ENCODE peak calls at places on chromosome 5, in eight cellular contexts. One of them, this sample, is unnamed.

GRCh38 chr5:98069876-98070512 is 703.5 kb upstream of the RGMB start:
- DNase-seq in ecto neural progenitor cell: no peak
- DNase-seq in psoas muscle: no peak
- DNase-seq in caudate nucleus: no peak
- DNase-seq in CD4-positive, alpha-beta T cell: no peak
- DNase-seq in fibroblast of pulmonary artery: peak
- DNase-seq in activated effector memory CD4-positive, alpha-beta T cell treated with Interleukin-2 at 50 U/mL for 16 hours: no peak
- DNase-seq in foreskin fibroblast: peak
- DNase-seq in this sample: no peak

GRCh38 chr5:111364992-111365391 is 140.8 kb downstream of the CAMK4 start:
- DNase-seq in ecto neural progenitor cell: no peak
- DNase-seq in psoas muscle: no peak
- DNase-seq in caudate nucleus: no peak
- DNase-seq in CD4-positive, alpha-beta T cell: no peak
- DNase-seq in fibroblast of pulmonary artery: peak
- DNase-seq in activated effector memory CD4-positive, alpha-beta T cell treated with Interleukin-2 at 50 U/mL for 16 hours: no peak
- DNase-seq in foreskin fibroblast: no peak
- DNase-seq in this sample: no peak

GRCh38 chr5:138369249-138369648 is 16.8 kb downstream of the KDM3B start:
- DNase-seq in ecto neural progenitor cell: no peak
- DNase-seq in psoas muscle: no peak
- DNase-seq in caudate nucleus: no peak
- DNase-seq in CD4-positive, alpha-beta T cell: no peak
- DNase-seq in fibroblast of pulmonary artery: peak
- DNase-seq in activated effector memory CD4-positive, alpha-beta T cell treated with Interleukin-2 at 50 U/mL for 16 hours: no peak
- DNase-seq in foreskin fibroblast: no peak
- DNase-seq in this sample: no peak

GRCh38 chr5:137395011-137395755 is 103.9 kb downstream of the SPOCK1 start:
- DNase-seq in ecto neural progenitor cell: no peak
- DNase-seq in psoas muscle: no peak
- DNase-seq in caudate nucleus: peak
- DNase-seq in CD4-positive, alpha-beta T cell: no peak
- DNase-seq in fibroblast of pulmonary artery: no peak
- DNase-seq in activated effector memory CD4-positive, alpha-beta T cell treated with Interleukin-2 at 50 U/mL for 16 hours: no peak
- DNase-seq in foreskin fibroblast: peak
- DNase-seq in this sample: peak

GRCh38 chr5:143118222-143118621 is 285.3 kb downstream of the NR3C1 start:
- DNase-seq in ecto neural progenitor cell: no peak
- DNase-seq in psoas muscle: no peak
- DNase-seq in caudate nucleus: no peak
- DNase-seq in CD4-positive, alpha-beta T cell: no peak
- DNase-seq in fibroblast of pulmonary artery: no peak
- DNase-seq in activated effector memory CD4-positive, alpha-beta T cell treated with Interleukin-2 at 50 U/mL for 16 hours: no peak
- DNase-seq in foreskin fibroblast: no peak
- DNase-seq in this sample: peak

GRCh38 chr5:169251685-169252084 is 49.3 kb downstream of the SLIT3 start:
- DNase-seq in ecto neural progenitor cell: no peak
- DNase-seq in psoas muscle: no peak
- DNase-seq in caudate nucleus: no peak
- DNase-seq in CD4-positive, alpha-beta T cell: no peak
- DNase-seq in fibroblast of pulmonary artery: no peak
- DNase-seq in activated effector memory CD4-positive, alpha-beta T cell treated with Interleukin-2 at 50 U/mL for 16 hours: no peak
- DNase-seq in foreskin fibroblast: no peak
- DNase-seq in this sample: no peak

GRCh38 chr5:6342689-6343315 is 35.5 kb downstream of the MED10 start:
- DNase-seq in ecto neural progenitor cell: no peak
- DNase-seq in psoas muscle: no peak
- DNase-seq in caudate nucleus: no peak
- DNase-seq in CD4-positive, alpha-beta T cell: no peak
- DNase-seq in fibroblast of pulmonary artery: no peak
- DNase-seq in activated effector memory CD4-positive, alpha-beta T cell treated with Interleukin-2 at 50 U/mL for 16 hours: no peak
- DNase-seq in foreskin fibroblast: no peak
- DNase-seq in this sample: no peak

GRCh38 chr5:81268797-81269196 is 32.6 kb upstream of the ZCCHC9 start:
- DNase-seq in ecto neural progenitor cell: no peak
- DNase-seq in psoas muscle: no peak
- DNase-seq in caudate nucleus: no peak
- DNase-seq in CD4-positive, alpha-beta T cell: no peak
- DNase-seq in fibroblast of pulmonary artery: peak
- DNase-seq in activated effector memory CD4-positive, alpha-beta T cell treated with Interleukin-2 at 50 U/mL for 16 hours: no peak
- DNase-seq in foreskin fibroblast: peak
- DNase-seq in this sample: no peak

GRCh38 chr5:76402251-76402879 is 720 bp upstream of the IQGAP2 start:
- DNase-seq in ecto neural progenitor cell: peak
- DNase-seq in psoas muscle: peak
- DNase-seq in caudate nucleus: no peak
- DNase-seq in CD4-positive, alpha-beta T cell: peak
- DNase-seq in fibroblast of pulmonary artery: peak
- DNase-seq in activated effector memory CD4-positive, alpha-beta T cell treated with Interleukin-2 at 50 U/mL for 16 hours: peak
- DNase-seq in foreskin fibroblast: no peak
- DNase-seq in this sample: no peak

GRCh38 chr5:2946315-2946714 is 194.8 kb upstream of the IRX2 start:
- DNase-seq in ecto neural progenitor cell: no peak
- DNase-seq in psoas muscle: no peak
- DNase-seq in caudate nucleus: no peak
- DNase-seq in CD4-positive, alpha-beta T cell: no peak
- DNase-seq in fibroblast of pulmonary artery: no peak
- DNase-seq in activated effector memory CD4-positive, alpha-beta T cell treated with Interleukin-2 at 50 U/mL for 16 hours: no peak
- DNase-seq in foreskin fibroblast: no peak
- DNase-seq in this sample: no peak

GRCh38 chr5:151081426-151082273 is 816 bp upstream of the TNIP1 start:
- DNase-seq in ecto neural progenitor cell: no peak
- DNase-seq in psoas muscle: no peak
- DNase-seq in caudate nucleus: no peak
- DNase-seq in CD4-positive, alpha-beta T cell: no peak
- DNase-seq in fibroblast of pulmonary artery: peak
- DNase-seq in activated effector memory CD4-positive, alpha-beta T cell treated with Interleukin-2 at 50 U/mL for 16 hours: no peak
- DNase-seq in foreskin fibroblast: no peak
- DNase-seq in this sample: no peak

GRCh38 chr5:14101922-14102321 is 41.2 kb upstream of the TRIO start:
- DNase-seq in ecto neural progenitor cell: peak
- DNase-seq in psoas muscle: no peak
- DNase-seq in caudate nucleus: no peak
- DNase-seq in CD4-positive, alpha-beta T cell: no peak
- DNase-seq in fibroblast of pulmonary artery: no peak
- DNase-seq in activated effector memory CD4-positive, alpha-beta T cell treated with Interleukin-2 at 50 U/mL for 16 hours: no peak
- DNase-seq in foreskin fibroblast: peak
- DNase-seq in this sample: no peak

GRCh38 chr5:76431336-76431735 is 28.3 kb downstream of the IQGAP2 start:
- DNase-seq in ecto neural progenitor cell: no peak
- DNase-seq in psoas muscle: no peak
- DNase-seq in caudate nucleus: no peak
- DNase-seq in CD4-positive, alpha-beta T cell: no peak
- DNase-seq in fibroblast of pulmonary artery: no peak
- DNase-seq in activated effector memory CD4-positive, alpha-beta T cell treated with Interleukin-2 at 50 U/mL for 16 hours: no peak
- DNase-seq in foreskin fibroblast: no peak
- DNase-seq in this sample: no peak

GRCh38 chr5:52915176-52915875 is 73.8 kb upstream of the ITGA2 start:
- DNase-seq in ecto neural progenitor cell: peak
- DNase-seq in psoas muscle: no peak
- DNase-seq in caudate nucleus: peak
- DNase-seq in CD4-positive, alpha-beta T cell: peak
- DNase-seq in fibroblast of pulmonary artery: peak
- DNase-seq in activated effector memory CD4-positive, alpha-beta T cell treated with Interleukin-2 at 50 U/mL for 16 hours: peak
- DNase-seq in foreskin fibroblast: peak
- DNase-seq in this sample: no peak

GRCh38 chr5:98414938-98415337 is 358.5 kb upstream of the RGMB start:
- DNase-seq in ecto neural progenitor cell: no peak
- DNase-seq in psoas muscle: no peak
- DNase-seq in caudate nucleus: no peak
- DNase-seq in CD4-positive, alpha-beta T cell: no peak
- DNase-seq in fibroblast of pulmonary artery: peak
- DNase-seq in activated effector memory CD4-positive, alpha-beta T cell treated with Interleukin-2 at 50 U/mL for 16 hours: no peak
- DNase-seq in foreskin fibroblast: peak
- DNase-seq in this sample: no peak

GRCh38 chr5:2260211-2260985 is 377.7 kb upstream of the IRX4 start:
- DNase-seq in ecto neural progenitor cell: peak
- DNase-seq in psoas muscle: no peak
- DNase-seq in caudate nucleus: no peak
- DNase-seq in CD4-positive, alpha-beta T cell: no peak
- DNase-seq in fibroblast of pulmonary artery: no peak
- DNase-seq in activated effector memory CD4-positive, alpha-beta T cell treated with Interleukin-2 at 50 U/mL for 16 hours: no peak
- DNase-seq in foreskin fibroblast: no peak
- DNase-seq in this sample: peak

GRCh38 chr5:132816554-132816953 is 3.5 kb downstream of the SOWAHA start:
- DNase-seq in ecto neural progenitor cell: no peak
- DNase-seq in psoas muscle: no peak
- DNase-seq in caudate nucleus: no peak
- DNase-seq in CD4-positive, alpha-beta T cell: no peak
- DNase-seq in fibroblast of pulmonary artery: no peak
- DNase-seq in activated effector memory CD4-positive, alpha-beta T cell treated with Interleukin-2 at 50 U/mL for 16 hours: no peak
- DNase-seq in foreskin fibroblast: no peak
- DNase-seq in this sample: no peak

GRCh38 chr5:68242743-68243142 is 27.2 kb downstream of the PIK3R1 start:
- DNase-seq in ecto neural progenitor cell: no peak
- DNase-seq in psoas muscle: no peak
- DNase-seq in caudate nucleus: no peak
- DNase-seq in CD4-positive, alpha-beta T cell: no peak
- DNase-seq in fibroblast of pulmonary artery: peak
- DNase-seq in activated effector memory CD4-positive, alpha-beta T cell treated with Interleukin-2 at 50 U/mL for 16 hours: no peak
- DNase-seq in foreskin fibroblast: no peak
- DNase-seq in this sample: no peak

GRCh38 chr5:73135429-73136276 is 15.3 kb downstream of the TMEM171 start:
- DNase-seq in ecto neural progenitor cell: peak
- DNase-seq in psoas muscle: no peak
- DNase-seq in caudate nucleus: no peak
- DNase-seq in CD4-positive, alpha-beta T cell: no peak
- DNase-seq in fibroblast of pulmonary artery: no peak
- DNase-seq in activated effector memory CD4-positive, alpha-beta T cell treated with Interleukin-2 at 50 U/mL for 16 hours: no peak
- DNase-seq in foreskin fibroblast: no peak
- DNase-seq in this sample: no peak

GRCh38 chr5:2864515-2864914 is 113.0 kb upstream of the IRX2 start:
- DNase-seq in ecto neural progenitor cell: no peak
- DNase-seq in psoas muscle: no peak
- DNase-seq in caudate nucleus: no peak
- DNase-seq in CD4-positive, alpha-beta T cell: no peak
- DNase-seq in fibroblast of pulmonary artery: no peak
- DNase-seq in activated effector memory CD4-positive, alpha-beta T cell treated with Interleukin-2 at 50 U/mL for 16 hours: no peak
- DNase-seq in foreskin fibroblast: no peak
- DNase-seq in this sample: no peak

GRCh38 chr5:167582263-167582662 is 709.2 kb upstream of the WWC1 start:
- DNase-seq in ecto neural progenitor cell: no peak
- DNase-seq in psoas muscle: no peak
- DNase-seq in caudate nucleus: no peak
- DNase-seq in CD4-positive, alpha-beta T cell: no peak
- DNase-seq in fibroblast of pulmonary artery: peak
- DNase-seq in activated effector memory CD4-positive, alpha-beta T cell treated with Interleukin-2 at 50 U/mL for 16 hours: no peak
- DNase-seq in foreskin fibroblast: no peak
- DNase-seq in this sample: no peak

GRCh38 chr5:142576303-142576702 is 109.6 kb downstream of the FGF1 start:
- DNase-seq in ecto neural progenitor cell: no peak
- DNase-seq in psoas muscle: no peak
- DNase-seq in caudate nucleus: no peak
- DNase-seq in CD4-positive, alpha-beta T cell: no peak
- DNase-seq in fibroblast of pulmonary artery: peak
- DNase-seq in activated effector memory CD4-positive, alpha-beta T cell treated with Interleukin-2 at 50 U/mL for 16 hours: no peak
- DNase-seq in foreskin fibroblast: no peak
- DNase-seq in this sample: no peak

GRCh38 chr5:3325206-3325605 is 270.4 kb upstream of the IRX1 start:
- DNase-seq in ecto neural progenitor cell: no peak
- DNase-seq in psoas muscle: no peak
- DNase-seq in caudate nucleus: no peak
- DNase-seq in CD4-positive, alpha-beta T cell: no peak
- DNase-seq in fibroblast of pulmonary artery: no peak
- DNase-seq in activated effector memory CD4-positive, alpha-beta T cell treated with Interleukin-2 at 50 U/mL for 16 hours: no peak
- DNase-seq in foreskin fibroblast: peak
- DNase-seq in this sample: no peak

GRCh38 chr5:119439140-119439625 is 13.1 kb upstream of the HSD17B4 start:
- DNase-seq in ecto neural progenitor cell: no peak
- DNase-seq in psoas muscle: no peak
- DNase-seq in caudate nucleus: no peak
- DNase-seq in CD4-positive, alpha-beta T cell: no peak
- DNase-seq in fibroblast of pulmonary artery: no peak
- DNase-seq in activated effector memory CD4-positive, alpha-beta T cell treated with Interleukin-2 at 50 U/mL for 16 hours: no peak
- DNase-seq in foreskin fibroblast: no peak
- DNase-seq in this sample: no peak

GRCh38 chr5:172775326-172776234 is 4.6 kb upstream of the DUSP1 start:
- DNase-seq in ecto neural progenitor cell: no peak
- DNase-seq in psoas muscle: peak
- DNase-seq in caudate nucleus: no peak
- DNase-seq in CD4-positive, alpha-beta T cell: no peak
- DNase-seq in fibroblast of pulmonary artery: peak
- DNase-seq in activated effector memory CD4-positive, alpha-beta T cell treated with Interleukin-2 at 50 U/mL for 16 hours: no peak
- DNase-seq in foreskin fibroblast: peak
- DNase-seq in this sample: no peak

GRCh38 chr5:82073179-82073578 is 101.4 kb downstream of the ATG10 start:
- DNase-seq in ecto neural progenitor cell: no peak
- DNase-seq in psoas muscle: no peak
- DNase-seq in caudate nucleus: no peak
- DNase-seq in CD4-positive, alpha-beta T cell: no peak
- DNase-seq in fibroblast of pulmonary artery: peak
- DNase-seq in activated effector memory CD4-positive, alpha-beta T cell treated with Interleukin-2 at 50 U/mL for 16 hours: no peak
- DNase-seq in foreskin fibroblast: peak
- DNase-seq in this sample: no peak

GRCh38 chr5:144390133-144390532 is 219.5 kb downstream of the KCTD16 start:
- DNase-seq in ecto neural progenitor cell: no peak
- DNase-seq in psoas muscle: no peak
- DNase-seq in caudate nucleus: no peak
- DNase-seq in CD4-positive, alpha-beta T cell: no peak
- DNase-seq in fibroblast of pulmonary artery: peak
- DNase-seq in activated effector memory CD4-positive, alpha-beta T cell treated with Interleukin-2 at 50 U/mL for 16 hours: no peak
- DNase-seq in foreskin fibroblast: no peak
- DNase-seq in this sample: no peak

GRCh38 chr5:127988149-127988755 is 95.3 kb upstream of the SLC12A2 start:
- DNase-seq in ecto neural progenitor cell: no peak
- DNase-seq in psoas muscle: no peak
- DNase-seq in caudate nucleus: no peak
- DNase-seq in CD4-positive, alpha-beta T cell: no peak
- DNase-seq in fibroblast of pulmonary artery: peak
- DNase-seq in activated effector memory CD4-positive, alpha-beta T cell treated with Interleukin-2 at 50 U/mL for 16 hours: no peak
- DNase-seq in foreskin fibroblast: peak
- DNase-seq in this sample: no peak

GRCh38 chr5:143921525-143922311 is 109.8 kb downstream of the HMHB1 start:
- DNase-seq in ecto neural progenitor cell: no peak
- DNase-seq in psoas muscle: no peak
- DNase-seq in caudate nucleus: no peak
- DNase-seq in CD4-positive, alpha-beta T cell: no peak
- DNase-seq in fibroblast of pulmonary artery: peak
- DNase-seq in activated effector memory CD4-positive, alpha-beta T cell treated with Interleukin-2 at 50 U/mL for 16 hours: no peak
- DNase-seq in foreskin fibroblast: peak
- DNase-seq in this sample: no peak

GRCh38 chr5:173065155-173065554 is 9.0 kb downstream of the CREBRF start:
- DNase-seq in ecto neural progenitor cell: no peak
- DNase-seq in psoas muscle: no peak
- DNase-seq in caudate nucleus: no peak
- DNase-seq in CD4-positive, alpha-beta T cell: no peak
- DNase-seq in fibroblast of pulmonary artery: no peak
- DNase-seq in activated effector memory CD4-positive, alpha-beta T cell treated with Interleukin-2 at 50 U/mL for 16 hours: no peak
- DNase-seq in foreskin fibroblast: no peak
- DNase-seq in this sample: no peak

GRCh38 chr5:140883927-140884697 is 2.2 kb downstream of the PCDHA13 start:
- DNase-seq in ecto neural progenitor cell: no peak
- DNase-seq in psoas muscle: no peak
- DNase-seq in caudate nucleus: no peak
- DNase-seq in CD4-positive, alpha-beta T cell: no peak
- DNase-seq in fibroblast of pulmonary artery: no peak
- DNase-seq in activated effector memory CD4-positive, alpha-beta T cell treated with Interleukin-2 at 50 U/mL for 16 hours: no peak
- DNase-seq in foreskin fibroblast: no peak
- DNase-seq in this sample: no peak

GRCh38 chr5:144583493-144584154 is 413.0 kb downstream of the KCTD16 start:
- DNase-seq in ecto neural progenitor cell: no peak
- DNase-seq in psoas muscle: no peak
- DNase-seq in caudate nucleus: no peak
- DNase-seq in CD4-positive, alpha-beta T cell: no peak
- DNase-seq in fibroblast of pulmonary artery: no peak
- DNase-seq in activated effector memory CD4-positive, alpha-beta T cell treated with Interleukin-2 at 50 U/mL for 16 hours: no peak
- DNase-seq in foreskin fibroblast: no peak
- DNase-seq in this sample: no peak

GRCh38 chr5:136766456-136766855 is 401.1 kb upstream of the TRPC7 start:
- DNase-seq in ecto neural progenitor cell: no peak
- DNase-seq in psoas muscle: no peak
- DNase-seq in caudate nucleus: no peak
- DNase-seq in CD4-positive, alpha-beta T cell: no peak
- DNase-seq in fibroblast of pulmonary artery: no peak
- DNase-seq in activated effector memory CD4-positive, alpha-beta T cell treated with Interleukin-2 at 50 U/mL for 16 hours: no peak
- DNase-seq in foreskin fibroblast: peak
- DNase-seq in this sample: no peak

GRCh38 chr5:157059891-157060290 is 975 bp upstream of the HAVCR1 start:
- DNase-seq in ecto neural progenitor cell: no peak
- DNase-seq in psoas muscle: no peak
- DNase-seq in caudate nucleus: no peak
- DNase-seq in CD4-positive, alpha-beta T cell: no peak
- DNase-seq in fibroblast of pulmonary artery: no peak
- DNase-seq in activated effector memory CD4-positive, alpha-beta T cell treated with Interleukin-2 at 50 U/mL for 16 hours: no peak
- DNase-seq in foreskin fibroblast: no peak
- DNase-seq in this sample: no peak